ENCODE peak calls at places on chromosomes 4 and X, in nine cellular contexts. M is iris pigment epithelial cell; F is ovary; S is iPS-NIHi11; T is naive B cell; U is amygdala; N is CD4-positive, alpha-beta memory T cell; Z is kidney tubule cell; H is lower lobe of right lung. Q is an unnamed sample.
A peak's percentile ranks its signal among the peaks of the same experiment; 100 is the strongest.

GRCh38 chr4:26896636-26897035 is 36.0 kb downstream of the STIM2 start:
- DNase-seq in M (peak; percentile 67), F (no peak), S (no peak), T (no peak), U (no peak), N (no peak), Z (peak; percentile 6), H (no peak), Q (no peak)

GRCh38 chr4:143455211-143455610 is 58.3 kb upstream of the SMARCA5 start:
- DNase-seq in M (peak; percentile 6), F (no peak), S (no peak), T (no peak), U (no peak), N (no peak), Z (no peak), H (no peak), Q (no peak)

GRCh38 chr4:21765810-21766407 is 182.7 kb downstream of the KCNIP4 start:
- DNase-seq in M (peak; percentile 45), F (no peak), S (peak; percentile 61), T (no peak), U (no peak), N (no peak), Z (peak; percentile 87), H (no peak), Q (no peak)

GRCh38 chr4:81538712-81539432 is 67.2 kb upstream of the RASGEF1B start:
- DNase-seq in M (no peak), F (no peak), S (no peak), T (no peak), U (no peak), N (no peak), Z (no peak), H (no peak), Q (no peak)

GRCh38 chrX:74523870-74524735 is 90.3 kb downstream of the RLIM start:
- DNase-seq in M (no peak), F (no peak), S (no peak), T (no peak), U (no peak), N (no peak), Z (no peak), H (no peak), Q (no peak)

GRCh38 chr4:128163177-128164117 is 102.3 kb downstream of the LARP1B start:
- DNase-seq in M (peak; percentile 88), F (no peak), S (no peak), T (no peak), U (no peak), N (no peak), Z (peak; percentile 73), H (no peak), Q (peak; percentile 43)

GRCh38 chr4:896216-896615 is 35.9 kb downstream of the GAK start:
- DNase-seq in M (no peak), F (no peak), S (peak; percentile 58), T (no peak), U (no peak), N (no peak), Z (no peak), H (no peak), Q (no peak)

GRCh38 chr4:99024481-99025275 is 29.2 kb downstream of the METAP1 start:
- DNase-seq in M (no peak), F (no peak), S (no peak), T (no peak), U (no peak), N (no peak), Z (peak; percentile 45), H (no peak), Q (no peak)

GRCh38 chrX:74118503-74118902 is 185.5 kb upstream of the ZCCHC13 start:
- DNase-seq in M (no peak), F (no peak), S (no peak), T (no peak), U (no peak), N (no peak), Z (no peak), H (no peak), Q (no peak)

GRCh38 chr4:159042097-159042605 is 60.7 kb upstream of the RAPGEF2 start:
- DNase-seq in M (no peak), F (no peak), S (no peak), T (no peak), U (no peak), N (no peak), Z (peak; percentile 7), H (no peak), Q (no peak)

GRCh38 chr4:155809835-155810234 is 51.0 kb downstream of the GUCY1B1 start:
- DNase-seq in M (peak; percentile 86), F (no peak), S (peak; percentile 66), T (peak; percentile 34), U (no peak), N (peak; percentile 37), Z (peak; percentile 89), H (no peak), Q (peak; percentile 71)

GRCh38 chr4:118265312-118266144 is 87.3 kb downstream of the PRSS12 start:
- DNase-seq in M (peak; percentile 21), F (no peak), S (no peak), T (no peak), U (no peak), N (peak; percentile 20), Z (peak; percentile 61), H (peak; percentile 54), Q (no peak)

GRCh38 chr4:83535945-83536648 is at the start of gene GPAT3:
- DNase-seq in M (peak; percentile 53), F (peak; percentile 88), S (peak; percentile 74), T (peak; percentile 39), U (peak; percentile 1), N (peak; percentile 67), Z (peak; percentile 82), H (peak; percentile 91), Q (no peak)

GRCh38 chr4:184383497-184384055 is 90.8 kb downstream of the IRF2 start:
- DNase-seq in M (peak; percentile 96), F (peak; percentile 55), S (no peak), T (no peak), U (no peak), N (no peak), Z (peak; percentile 95), H (no peak), Q (peak; percentile 91)

GRCh38 chr4:171308661-171309060 is 504.5 kb upstream of the GALNTL6 start:
- DNase-seq in M (no peak), F (no peak), S (no peak), T (no peak), U (no peak), N (no peak), Z (no peak), H (no peak), Q (no peak)

GRCh38 chrX:78527263-78527662 is 131.9 kb downstream of the RTL3 start:
- DNase-seq in M (no peak), F (no peak), S (no peak), T (no peak), U (no peak), N (no peak), Z (peak; percentile 74), H (no peak), Q (no peak)

GRCh38 chr4:75849459-75849858 is 52.8 kb downstream of the PPEF2 start:
- DNase-seq in M (peak; percentile 64), F (no peak), S (peak; percentile 22), T (no peak), U (no peak), N (no peak), Z (no peak), H (peak; percentile 49), Q (no peak)

GRCh38 chr4:101332424-101332823 is 14.9 kb downstream of the PPP3CA start:
- DNase-seq in M (no peak), F (no peak), S (no peak), T (no peak), U (no peak), N (no peak), Z (no peak), H (no peak), Q (no peak)

GRCh38 chrX:116276191-116276700 is 105.7 kb downstream of the AGTR2 start:
- DNase-seq in M (no peak), F (no peak), S (no peak), T (no peak), U (no peak), N (no peak), Z (no peak), H (no peak), Q (no peak)

GRCh38 chr4:82371398-82371972 is 2.3 kb downstream of the HNRNPD start:
- DNase-seq in M (peak; percentile 18), F (no peak), S (no peak), T (no peak), U (no peak), N (no peak), Z (peak; percentile 13), H (no peak), Q (no peak)

GRCh38 chr4:158801066-158801465 is 32.2 kb downstream of the FNIP2 start:
- DNase-seq in M (no peak), F (no peak), S (no peak), T (no peak), U (no peak), N (no peak), Z (peak; percentile 77), H (no peak), Q (no peak)

GRCh38 chr4:53553486-53554210 is 37.6 kb downstream of the LNX1 start:
- DNase-seq in M (no peak), F (no peak), S (no peak), T (no peak), U (no peak), N (no peak), Z (no peak), H (no peak), Q (no peak)

GRCh38 chrX:23742174-23742692 is 843 bp downstream of the ACOT9 start:
- DNase-seq in M (peak; percentile 69), F (peak; percentile 38), S (peak; percentile 24), T (no peak), U (no peak), N (peak; percentile 22), Z (peak; percentile 74), H (no peak), Q (peak; percentile 54)

GRCh38 chrX:101659601-101660063 is at the start of gene ARMCX2:
- DNase-seq in M (peak; percentile 67), F (peak; percentile 80), S (peak; percentile 59), T (peak; percentile 6), U (peak; percentile 13), N (no peak), Z (peak; percentile 26), H (peak; percentile 59), Q (no peak)

GRCh38 chr4:130210871-130211270 is 1114.9 kb downstream of the C4orf33 start:
- DNase-seq in M (peak; percentile 10), F (no peak), S (no peak), T (no peak), U (no peak), N (no peak), Z (peak; percentile 1), H (no peak), Q (peak; percentile 70)

GRCh38 chr4:28879178-28879577 is 1841.0 kb upstream of the PCDH7 start:
- DNase-seq in M (peak; percentile 19), F (no peak), S (no peak), T (no peak), U (no peak), N (no peak), Z (no peak), H (no peak), Q (no peak)

GRCh38 chrX:68685722-68686683 is 38.5 kb downstream of the STARD8 start:
- DNase-seq in M (peak; percentile 54), F (peak; percentile 53), S (peak; percentile 60), T (no peak), U (no peak), N (no peak), Z (peak; percentile 34), H (peak; percentile 58), Q (no peak)

GRCh38 chrX:11533211-11533651 is 132.5 kb downstream of the ARHGAP6 start:
- DNase-seq in M (peak; percentile 81), F (no peak), S (peak; percentile 19), T (peak; percentile 56), U (no peak), N (peak; percentile 75), Z (peak; percentile 88), H (no peak), Q (peak; percentile 40)

GRCh38 chr4:125704726-125705125 is 390.0 kb downstream of the FAT4 start:
- DNase-seq in M (peak; percentile 74), F (no peak), S (no peak), T (no peak), U (no peak), N (no peak), Z (peak; percentile 38), H (no peak), Q (peak; percentile 28)

GRCh38 chrX:1751781-1752180 is 136.9 kb downstream of the ASMT start:
- DNase-seq in M (no peak), F (no peak), S (no peak), T (no peak), U (no peak), N (no peak), Z (no peak), H (no peak), Q (no peak)

GRCh38 chrX:6694977-6695376 is 160.1 kb upstream of the VCX3A start:
- DNase-seq in M (no peak), F (no peak), S (no peak), T (no peak), U (no peak), N (no peak), Z (no peak), H (no peak), Q (no peak)

Q was measured in HS-5.